ENCODE peak calls at places on chromosome 12, in six cellular contexts. One of them, this sample, is unnamed.

GRCh38 chr12:17928708-17929366 is 161.2 kb downstream of the RERGL start:
- DNase-seq in dorsolateral prefrontal cortex: no peak
- DNase-seq in GM10248: no peak
- DNase-seq in mesothelial cell of epicardium: no peak
- DNase-seq in GM12865: no peak
- DNase-seq in endothelial cell: no peak
- DNase-seq in this sample: no peak

GRCh38 chr12:64450711-64451486 is 1.0 kb upstream of the TBK1 start:
- DNase-seq in dorsolateral prefrontal cortex: no peak
- DNase-seq in mesothelial cell of epicardium: no peak
- DNase-seq in endothelial cell: peak
- DNase-seq in GM10248: peak
- DNase-seq in GM12865: peak
- DNase-seq in this sample: no peak

GRCh38 chr12:98551787-98552186 is 36.4 kb downstream of the TMPO start:
- DNase-seq in dorsolateral prefrontal cortex: no peak
- DNase-seq in mesothelial cell of epicardium: no peak
- DNase-seq in endothelial cell: no peak
- DNase-seq in GM10248: no peak
- DNase-seq in GM12865: no peak
- DNase-seq in this sample: no peak

GRCh38 chr12:130838284-130838950 is 633 bp downstream of the STX2 start:
- DNase-seq in GM12865: peak
- DNase-seq in GM10248: peak
- DNase-seq in dorsolateral prefrontal cortex: no peak
- DNase-seq in mesothelial cell of epicardium: peak
- DNase-seq in endothelial cell: peak
- DNase-seq in this sample: peak

GRCh38 chr12:105418232-105418631 is 87.7 kb downstream of the C12orf75 start:
- DNase-seq in endothelial cell: no peak
- DNase-seq in dorsolateral prefrontal cortex: no peak
- DNase-seq in GM12865: no peak
- DNase-seq in GM10248: no peak
- DNase-seq in mesothelial cell of epicardium: no peak
- DNase-seq in this sample: no peak

GRCh38 chr12:76299536-76300296 is 48.5 kb downstream of the BBS10 start:
- DNase-seq in endothelial cell: no peak
- DNase-seq in mesothelial cell of epicardium: no peak
- DNase-seq in GM12865: no peak
- DNase-seq in GM10248: no peak
- DNase-seq in dorsolateral prefrontal cortex: no peak
- DNase-seq in this sample: no peak

GRCh38 chr12:50765325-50765911 is 1.5 kb downstream of the ATF1 start:
- DNase-seq in endothelial cell: peak
- DNase-seq in dorsolateral prefrontal cortex: no peak
- DNase-seq in GM10248: peak
- DNase-seq in mesothelial cell of epicardium: no peak
- DNase-seq in GM12865: peak
- DNase-seq in this sample: peak

GRCh38 chr12:42568952-42569916 is 20.3 kb downstream of the PRICKLE1 start:
- DNase-seq in GM12865: peak
- DNase-seq in mesothelial cell of epicardium: no peak
- DNase-seq in GM10248: peak
- DNase-seq in endothelial cell: no peak
- DNase-seq in dorsolateral prefrontal cortex: no peak
- DNase-seq in this sample: no peak

GRCh38 chr12:111313833-111314259 is 55.0 kb downstream of the PHETA1 start:
- DNase-seq in endothelial cell: peak
- DNase-seq in dorsolateral prefrontal cortex: peak
- DNase-seq in GM12865: peak
- DNase-seq in mesothelial cell of epicardium: peak
- DNase-seq in GM10248: peak
- DNase-seq in this sample: peak

GRCh38 chr12:111715242-111715641 is 29.4 kb downstream of the ACAD10 start:
- DNase-seq in dorsolateral prefrontal cortex: peak
- DNase-seq in endothelial cell: no peak
- DNase-seq in mesothelial cell of epicardium: no peak
- DNase-seq in GM12865: no peak
- DNase-seq in GM10248: no peak
- DNase-seq in this sample: no peak

GRCh38 chr12:121499929-121500793 is 80.7 kb downstream of the KDM2B start:
- DNase-seq in dorsolateral prefrontal cortex: peak
- DNase-seq in GM10248: peak
- DNase-seq in endothelial cell: peak
- DNase-seq in mesothelial cell of epicardium: peak
- DNase-seq in GM12865: peak
- DNase-seq in this sample: peak

GRCh38 chr12:122072031-122072970 is 6.3 kb upstream of the MLXIP start:
- DNase-seq in mesothelial cell of epicardium: no peak
- DNase-seq in GM10248: no peak
- DNase-seq in dorsolateral prefrontal cortex: no peak
- DNase-seq in endothelial cell: no peak
- DNase-seq in GM12865: no peak
- DNase-seq in this sample: no peak

GRCh38 chr12:103495783-103496456 is at the start of gene C12orf42:
- DNase-seq in GM12865: peak
- DNase-seq in endothelial cell: peak
- DNase-seq in mesothelial cell of epicardium: no peak
- DNase-seq in GM10248: peak
- DNase-seq in dorsolateral prefrontal cortex: peak
- DNase-seq in this sample: peak

GRCh38 chr12:219891-220352 is 6.0 kb upstream of the SLC6A12 start:
- DNase-seq in GM12865: peak
- DNase-seq in mesothelial cell of epicardium: peak
- DNase-seq in endothelial cell: peak
- DNase-seq in GM10248: peak
- DNase-seq in dorsolateral prefrontal cortex: peak
- DNase-seq in this sample: peak

GRCh38 chr12:130161261-130162231 is 718 bp upstream of the FZD10 start:
- DNase-seq in GM12865: no peak
- DNase-seq in GM10248: no peak
- DNase-seq in mesothelial cell of epicardium: peak
- DNase-seq in endothelial cell: no peak
- DNase-seq in dorsolateral prefrontal cortex: no peak
- DNase-seq in this sample: no peak

GRCh38 chr12:106941481-106942156 is 14.1 kb upstream of the TMEM263 start:
- DNase-seq in mesothelial cell of epicardium: no peak
- DNase-seq in endothelial cell: no peak
- DNase-seq in GM10248: no peak
- DNase-seq in GM12865: no peak
- DNase-seq in dorsolateral prefrontal cortex: no peak
- DNase-seq in this sample: no peak

GRCh38 chr12:76652402-76652801 is 92.8 kb upstream of the OSBPL8 start:
- DNase-seq in endothelial cell: no peak
- DNase-seq in GM12865: no peak
- DNase-seq in dorsolateral prefrontal cortex: no peak
- DNase-seq in mesothelial cell of epicardium: no peak
- DNase-seq in GM10248: no peak
- DNase-seq in this sample: no peak

GRCh38 chr12:130141901-130142683 is 20.2 kb upstream of the FZD10 start:
- DNase-seq in endothelial cell: no peak
- DNase-seq in dorsolateral prefrontal cortex: no peak
- DNase-seq in mesothelial cell of epicardium: no peak
- DNase-seq in GM12865: no peak
- DNase-seq in GM10248: no peak
- DNase-seq in this sample: no peak

GRCh38 chr12:57632369-57632897 is 568 bp downstream of the B4GALNT1 start:
- DNase-seq in endothelial cell: no peak
- DNase-seq in dorsolateral prefrontal cortex: no peak
- DNase-seq in GM10248: peak
- DNase-seq in GM12865: no peak
- DNase-seq in mesothelial cell of epicardium: no peak
- DNase-seq in this sample: peak

GRCh38 chr12:12720052-12720451 is 2.9 kb downstream of the CDKN1B start:
- DNase-seq in GM10248: no peak
- DNase-seq in GM12865: no peak
- DNase-seq in endothelial cell: no peak
- DNase-seq in dorsolateral prefrontal cortex: no peak
- DNase-seq in mesothelial cell of epicardium: no peak
- DNase-seq in this sample: no peak

GRCh38 chr12:92485356-92486348 is 217.1 kb upstream of the PLEKHG7 start:
- DNase-seq in dorsolateral prefrontal cortex: no peak
- DNase-seq in endothelial cell: no peak
- DNase-seq in GM10248: no peak
- DNase-seq in mesothelial cell of epicardium: no peak
- DNase-seq in GM12865: no peak
- DNase-seq in this sample: no peak

GRCh38 chr12:45439039-45439438 is 223.1 kb downstream of the ANO6 start:
- DNase-seq in mesothelial cell of epicardium: no peak
- DNase-seq in GM10248: no peak
- DNase-seq in GM12865: no peak
- DNase-seq in dorsolateral prefrontal cortex: no peak
- DNase-seq in endothelial cell: no peak
- DNase-seq in this sample: peak

GRCh38 chr12:65430571-65431306 is 152.3 kb downstream of the MSRB3 start:
- DNase-seq in endothelial cell: no peak
- DNase-seq in GM12865: no peak
- DNase-seq in GM10248: no peak
- DNase-seq in dorsolateral prefrontal cortex: no peak
- DNase-seq in mesothelial cell of epicardium: no peak
- DNase-seq in this sample: no peak

GRCh38 chr12:94266390-94266789 is 118.0 kb downstream of the PLXNC1 start:
- DNase-seq in endothelial cell: no peak
- DNase-seq in dorsolateral prefrontal cortex: no peak
- DNase-seq in GM10248: no peak
- DNase-seq in GM12865: no peak
- DNase-seq in mesothelial cell of epicardium: no peak
- DNase-seq in this sample: no peak

GRCh38 chr12:104793280-104793679 is 164.8 kb downstream of the SLC41A2 start:
- DNase-seq in GM12865: no peak
- DNase-seq in dorsolateral prefrontal cortex: no peak
- DNase-seq in GM10248: no peak
- DNase-seq in endothelial cell: no peak
- DNase-seq in mesothelial cell of epicardium: no peak
- DNase-seq in this sample: no peak

GRCh38 chr12:77685112-77685511 is 145.6 kb upstream of the NAV3 start:
- DNase-seq in dorsolateral prefrontal cortex: peak
- DNase-seq in mesothelial cell of epicardium: peak
- DNase-seq in GM10248: peak
- DNase-seq in endothelial cell: peak
- DNase-seq in GM12865: peak
- DNase-seq in this sample: peak
- TF ChIP-seq CTCF in dorsolateral prefrontal cortex: peak
- TF ChIP-seq CTCF in mesothelial cell of epicardium: peak
- TF ChIP-seq CTCF in GM10248: peak
- TF ChIP-seq CTCF in endothelial cell: peak
- TF ChIP-seq CTCF in GM12865: peak
- TF ChIP-seq CTCF in this sample: no peak

GRCh38 chr12:116194935-116195431 is 82.5 kb downstream of the MED13L start:
- DNase-seq in GM10248: peak
- DNase-seq in dorsolateral prefrontal cortex: no peak
- DNase-seq in mesothelial cell of epicardium: no peak
- DNase-seq in endothelial cell: no peak
- DNase-seq in GM12865: peak
- DNase-seq in this sample: peak
- TF ChIP-seq CTCF in GM10248: peak
- TF ChIP-seq CTCF in dorsolateral prefrontal cortex: no peak
- TF ChIP-seq CTCF in mesothelial cell of epicardium: no peak
- TF ChIP-seq CTCF in endothelial cell: no peak
- TF ChIP-seq CTCF in GM12865: no peak
- TF ChIP-seq CTCF in this sample: peak

GRCh38 chr12:109899783-109900751 is at the start of gene TCHP:
- DNase-seq in GM12865: peak
- DNase-seq in dorsolateral prefrontal cortex: peak
- DNase-seq in endothelial cell: peak
- DNase-seq in GM10248: peak
- DNase-seq in mesothelial cell of epicardium: peak
- DNase-seq in this sample: peak
- TF ChIP-seq CTCF in GM12865: no peak
- TF ChIP-seq CTCF in dorsolateral prefrontal cortex: peak
- TF ChIP-seq CTCF in endothelial cell: no peak
- TF ChIP-seq CTCF in GM10248: peak
- TF ChIP-seq CTCF in mesothelial cell of epicardium: no peak
- TF ChIP-seq CTCF in this sample: no peak

GRCh38 chr12:119071638-119072231 is 90.4 kb downstream of the SRRM4 start:
- DNase-seq in dorsolateral prefrontal cortex: no peak
- DNase-seq in GM12865: no peak
- DNase-seq in endothelial cell: no peak
- DNase-seq in GM10248: no peak
- DNase-seq in mesothelial cell of epicardium: no peak
- DNase-seq in this sample: no peak

GRCh38 chr12:119071176-119071575 is 89.8 kb downstream of the SRRM4 start:
- DNase-seq in dorsolateral prefrontal cortex: no peak
- DNase-seq in endothelial cell: no peak
- DNase-seq in GM12865: no peak
- DNase-seq in GM10248: no peak
- DNase-seq in mesothelial cell of epicardium: no peak
- DNase-seq in this sample: no peak

GRCh38 chr12:119069029-119069731 is 87.8 kb downstream of the SRRM4 start:
- DNase-seq in GM12865: no peak
- DNase-seq in GM10248: no peak
- DNase-seq in mesothelial cell of epicardium: no peak
- DNase-seq in endothelial cell: no peak
- DNase-seq in dorsolateral prefrontal cortex: no peak
- DNase-seq in this sample: no peak

GRCh38 chr12:119075222-119075787 is 94.0 kb downstream of the SRRM4 start:
- DNase-seq in GM10248: no peak
- DNase-seq in GM12865: no peak
- DNase-seq in dorsolateral prefrontal cortex: no peak
- DNase-seq in endothelial cell: no peak
- DNase-seq in mesothelial cell of epicardium: no peak
- DNase-seq in this sample: no peak

DNA sequence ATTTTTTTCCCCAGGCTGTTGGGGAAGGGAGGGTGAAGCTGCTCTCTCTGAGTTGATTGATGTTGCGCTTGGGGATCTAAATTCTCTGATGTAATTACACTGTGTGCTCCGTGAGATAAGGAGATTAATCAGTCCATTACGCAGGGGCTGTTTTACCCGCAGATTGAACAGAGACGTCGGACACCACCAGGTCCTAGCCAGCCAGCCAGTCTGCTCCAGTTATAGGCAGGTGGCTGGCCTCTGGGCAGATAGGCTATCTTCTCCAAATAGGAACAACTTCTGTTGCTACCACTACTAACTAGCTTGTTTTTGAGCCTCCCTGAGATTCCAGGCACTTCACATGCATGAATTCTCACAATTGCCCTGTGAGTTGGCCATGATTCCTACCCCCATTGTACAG is 91.1 kb downstream of the SRRM4 start:
- DNase-seq in dorsolateral prefrontal cortex: no peak
- DNase-seq in endothelial cell: no peak
- DNase-seq in mesothelial cell of epicardium: no peak
- DNase-seq in GM12865: no peak
- DNase-seq in GM10248: no peak
- DNase-seq in this sample: no peak
- TF ChIP-seq CTCF in dorsolateral prefrontal cortex: no peak
- TF ChIP-seq CTCF in endothelial cell: no peak
- TF ChIP-seq CTCF in mesothelial cell of epicardium: no peak
- TF ChIP-seq CTCF in GM12865: no peak
- TF ChIP-seq CTCF in GM10248: no peak
- TF ChIP-seq CTCF in this sample: no peak